ENCODE peak calls at places on chromosome X, in four cellular contexts. Z is fibroblast of mammary gland, I is neural crest cell, K is left ventricle myocardium inferior. P is an unnamed sample.

GRCh38 chrX:116230136-116230886 is 59.8 kb downstream of the AGTR2 start:
- DNase-seq in Z (no peak), I (no peak), K (no peak), P (no peak)

GRCh38 chrX:73916931-73917657 is 354.1 kb downstream of the CHIC1 start:
- DNase-seq in Z (peak), I (no peak), K (no peak), P (peak)

GRCh38 chrX:53481816-53482485 is 47.8 kb upstream of the HSD17B10 start:
- DNase-seq in Z (peak), I (peak), K (no peak), P (peak)

GRCh38 chrX:46791927-46792825 is 33.3 kb upstream of the SLC9A7 start:
- DNase-seq in Z (peak), I (no peak), K (no peak), P (peak)

GRCh38 chrX:133645977-133646750 is 230.9 kb upstream of the GPC4 start:
- DNase-seq in Z (peak), I (no peak), K (no peak), P (peak)

GRCh38 chrX:103347682-103348397 is 8.5 kb upstream of the TCEAL9 start:
- DNase-seq in Z (no peak), I (no peak), K (no peak), P (no peak)

GRCh38 chrX:16836371-16836770 is 33.8 kb downstream of the RBBP7 start:
- DNase-seq in Z (peak), I (peak), K (no peak), P (no peak)

GRCh38 chrX:73448379-73448778 is 1.5 kb downstream of the CDX4 start:
- DNase-seq in Z (no peak), I (no peak), K (no peak), P (no peak)

GRCh38 chrX:49117597-49117996 is 5.9 kb downstream of the GPKOW start:
- DNase-seq in Z (no peak), I (no peak), K (no peak), P (no peak)

P was measured in MCF 10A.